ENCODE peak calls at places on chromosomes 7 and 10, in eight cellular contexts. T is WERI-Rb-1, I is A549, O is choroid plexus epithelial cell, X is GM23338, V is fibroblast of lung, Z is upper lobe of right lung, E is neural progenitor cell. D is an unnamed sample.

GRCh38 chr10:96512524-96512991 is 1.2 kb downstream of the TLL2 start:
- DNase-seq in Z (no peak), E (peak; percentile 76), X (peak; percentile 81), I (no peak), T (peak; percentile 52), V (peak; percentile 14), O (peak; percentile 28), D (peak; percentile 44)

GRCh38 chr10:129048513-129048912 is 418.5 kb upstream of the MGMT start:
- DNase-seq in Z (no peak), E (no peak), I (no peak), T (no peak), O (no peak), X (no peak), V (no peak), D (no peak)

GRCh38 chr7:105829681-105830322 is 46.6 kb downstream of the ATXN7L1 start:
- DNase-seq in Z (no peak), X (no peak), T (no peak), E (no peak), V (peak; percentile 54), I (no peak), O (peak; percentile 75), D (no peak)

GRCh38 chr7:40859965-40860543 is 725.2 kb downstream of the SUGCT start:
- DNase-seq in Z (no peak), X (no peak), E (no peak), V (no peak), O (no peak), T (no peak), I (no peak), D (peak; percentile 92)

GRCh38 chr7:1693419-1693990 is 23.4 kb downstream of the ELFN1 start:
- DNase-seq in O (no peak), V (no peak), X (no peak), T (peak; percentile 6), I (no peak), Z (peak; percentile 60), E (no peak), D (no peak)

GRCh38 chr10:27884185-27884630 is 114.7 kb downstream of the ODAD2 start:
- DNase-seq in V (no peak), E (no peak), O (no peak), Z (no peak), X (no peak), I (no peak), T (no peak), D (no peak)

GRCh38 chr7:30732606-30733005 is 19.3 kb upstream of the INMT start:
- DNase-seq in V (no peak), T (no peak), X (no peak), I (no peak), Z (peak; percentile 56), O (no peak), E (no peak), D (no peak)

GRCh38 chr7:104643587-104644217 is 315.3 kb downstream of the LHFPL3 start:
- DNase-seq in Z (no peak), I (peak; percentile 9), E (peak; percentile 64), O (peak; percentile 7), T (peak; percentile 11), V (peak; percentile 1), X (peak; percentile 75), D (peak; percentile 28)

GRCh38 chr7:138295049-138295637 is 164.9 kb upstream of the TRIM24 start:
- DNase-seq in I (no peak), E (no peak), T (no peak), V (no peak), X (no peak), O (peak; percentile 10), Z (no peak), D (no peak)

GRCh38 chr7:94348142-94348541 is 46.6 kb upstream of the COL1A2 start:
- DNase-seq in V (peak; percentile 97), T (no peak), E (no peak), Z (no peak), I (no peak), O (peak; percentile 81), X (no peak), D (peak; percentile 10)

GRCh38 chr7:130490287-130490686 is 1.6 kb upstream of the MEST start:
- DNase-seq in I (no peak), E (peak; percentile 90), Z (no peak), V (peak; percentile 9), T (no peak), X (peak; percentile 88), O (no peak), D (no peak)

GRCh38 chr10:43160067-43160918 is 22.0 kb downstream of the CSGALNACT2 start:
- DNase-seq in X (no peak), E (no peak), Z (no peak), T (no peak), V (peak; percentile 49), I (no peak), O (peak; percentile 71), D (peak; percentile 86)

DNA sequence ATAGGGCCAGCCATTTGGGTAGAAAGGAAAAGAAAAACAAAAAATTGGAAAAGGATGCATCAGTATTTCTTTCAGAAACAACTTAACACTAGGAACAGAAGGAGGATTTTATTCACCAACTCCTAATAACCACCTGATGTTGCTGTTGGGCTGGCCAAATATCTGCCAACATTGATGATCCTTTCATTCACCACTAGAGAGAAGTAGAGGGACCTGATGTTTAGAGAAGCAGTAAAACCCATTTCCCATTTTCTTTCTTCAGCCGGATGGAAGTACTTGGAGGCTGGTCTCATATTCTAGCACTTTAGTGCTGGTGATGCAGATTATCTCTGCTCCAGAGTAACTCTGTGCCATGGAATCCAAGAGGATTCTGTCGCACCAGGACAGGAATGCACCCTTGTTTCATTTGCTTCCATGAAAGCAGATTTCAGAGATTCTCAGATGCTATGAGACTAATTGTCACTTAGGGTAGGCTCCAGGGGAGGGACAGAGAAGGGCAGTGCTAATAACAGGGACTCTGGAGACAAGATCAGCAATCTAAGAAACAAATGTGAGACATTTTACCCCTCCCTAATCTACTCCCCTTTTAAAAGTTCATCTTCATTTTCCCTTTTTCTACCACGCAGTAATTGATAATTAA is 3.1 kb downstream of the KLLN start:
- DNase-seq in T (peak; percentile 29), V (peak; percentile 72), E (peak; percentile 9), I (peak; percentile 84), X (peak; percentile 65), O (peak; percentile 91), Z (no peak), D (peak; percentile 75)
- H3K4me3 ChIP-seq in T (no peak overlapping the region), V (no peak overlapping the region), E (no peak overlapping the region), I (no peak overlapping the region), X (no peak overlapping the region), O (no peak overlapping the region), Z (no peak overlapping the region), D (no peak overlapping the region)

GRCh38 chr7:4073052-4073451 is 609.0 kb upstream of the FOXK1 start:
- DNase-seq in V (no peak), T (no peak), I (no peak), E (no peak), O (no peak), Z (no peak), X (no peak), D (no peak)

GRCh38 chr7:4074994-4075393 is 607.1 kb upstream of the FOXK1 start:
- DNase-seq in T (no peak), O (no peak), E (no peak), Z (no peak), V (no peak), I (no peak), X (no peak), D (no peak)

GRCh38 chr7:4073750-4074149 is 608.3 kb upstream of the FOXK1 start:
- DNase-seq in X (no peak), E (no peak), I (no peak), V (no peak), T (no peak), Z (no peak), O (no peak), D (no peak)

GRCh38 chr7:4072161-4072925 is 609.8 kb upstream of the FOXK1 start:
- DNase-seq in O (no peak), X (no peak), Z (no peak), T (no peak), E (no peak), I (no peak), V (no peak), D (no peak)

DNA sequence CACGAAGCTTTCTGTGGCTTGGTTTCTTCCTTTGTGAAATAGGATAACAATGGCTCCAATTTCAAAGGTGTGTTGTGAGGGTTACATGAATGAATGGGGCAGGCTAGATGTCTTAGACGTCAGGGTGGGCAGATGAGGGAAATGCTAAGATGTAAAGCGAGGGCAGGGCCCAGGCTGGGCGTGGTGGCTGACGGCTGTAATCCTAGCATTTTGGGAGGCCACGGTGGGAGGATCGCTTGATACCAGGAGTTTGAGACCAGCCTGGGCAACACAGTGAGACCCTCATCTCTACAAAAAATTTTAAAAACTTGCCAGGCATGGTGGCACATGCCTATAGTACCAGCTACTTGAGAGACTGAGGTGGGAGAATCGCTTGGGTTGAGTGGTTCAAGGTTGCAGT is 607.7 kb upstream of the FOXK1 start:
- DNase-seq in O (no peak), X (no peak), E (no peak), I (no peak), V (no peak), T (no peak), Z (no peak), D (no peak)
- TF ChIP-seq CTCF in O (no peak), X (no peak), E (no peak), I (no peak), V (no peak), T (no peak), Z (no peak), D (no peak)

GRCh38 chr7:73646785-73647724 is 20.6 kb upstream of the VPS37D start:
- DNase-seq in O (no peak), X (no peak), I (no peak), E (no peak), V (no peak), Z (no peak), T (no peak), D (no peak)
- H3K4me3 ChIP-seq in O (no peak overlapping the region), X (peak overlapping the region; percentile 76), I (peak overlapping the region; percentile 68), E (peak overlapping the region; percentile 61), V (no peak overlapping the region), Z (no peak overlapping the region), T (no peak overlapping the region), D (no peak overlapping the region)

GRCh38 chr10:130194991-130195645 is 58.9 kb downstream of the GLRX3 start:
- DNase-seq in O (no peak), I (no peak), E (no peak), T (no peak), V (no peak), X (no peak), Z (no peak), D (no peak)

GRCh38 chr10:130194194-130194990 is 58.2 kb downstream of the GLRX3 start:
- DNase-seq in V (no peak), T (no peak), E (no peak), X (no peak), Z (peak; percentile 40), O (peak; percentile 22), I (no peak), D (no peak)

GRCh38 chr10:130193493-130194193 is 57.5 kb downstream of the GLRX3 start:
- DNase-seq in O (no peak), X (no peak), Z (no peak), E (no peak), T (no peak), V (no peak), I (no peak), D (no peak)

GRCh38 chr10:130196511-130197487 is 60.6 kb downstream of the GLRX3 start:
- DNase-seq in E (no peak), Z (no peak), I (no peak), O (no peak), T (no peak), V (no peak), X (no peak), D (no peak)

DNA sequence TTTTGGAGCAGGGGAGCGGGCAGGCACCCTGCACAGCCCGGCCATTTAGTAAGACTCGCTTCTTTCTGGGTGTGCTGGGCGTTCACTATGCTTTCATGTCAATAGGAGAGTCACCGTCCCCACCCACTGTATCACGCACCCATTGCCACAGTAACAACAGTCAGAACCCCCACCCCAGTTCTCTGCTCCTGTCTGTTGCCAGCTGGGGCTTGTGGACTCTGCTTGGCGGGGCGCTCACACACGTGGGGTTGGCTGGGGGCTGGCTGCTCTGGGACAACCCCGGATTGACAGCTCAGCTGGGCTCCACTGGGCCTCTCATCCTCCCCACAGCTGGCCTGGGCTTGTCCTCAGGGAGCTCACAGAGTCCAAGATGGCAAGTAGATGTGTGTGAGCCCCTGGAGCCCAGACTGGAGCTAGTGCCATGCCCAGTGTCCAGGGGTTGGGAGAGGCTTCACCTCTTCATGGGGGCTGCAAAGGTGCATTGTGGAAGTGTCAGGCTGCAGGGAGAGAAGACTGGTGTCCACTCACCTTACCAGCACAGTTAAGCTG is 59.6 kb downstream of the GLRX3 start:
- DNase-seq in X (no peak), V (no peak), Z (no peak), O (no peak), T (no peak), E (no peak), I (no peak), D (no peak)
- TF ChIP-seq CTCF in X (no peak), V (no peak), Z (no peak), O (no peak), T (no peak), E (no peak), I (no peak), D (no peak)